ENCODE peak calls at places on chromosome 13, in six cellular contexts. Q, M, K, N, T and L are unnamed samples.

GRCh38 chr13:42981317-42981716 is 10.7 kb downstream of the EPSTI1 start:
- DNase-seq in N (no peak), T (no peak), Q (no peak), K (no peak), M (no peak), L (peak)

GRCh38 chr13:110371550-110372465 is 64.7 kb downstream of the COL4A2 start:
- DNase-seq in N (no peak), K (peak), T (no peak), M (no peak), Q (no peak), L (no peak)

GRCh38 chr13:110023729-110024645 is 237.6 kb upstream of the IRS2 start:
- DNase-seq in N (no peak), Q (peak), T (no peak), M (no peak), K (no peak), L (no peak)

GRCh38 chr13:61900033-61900432 is 484.4 kb upstream of the PCDH20 start:
- DNase-seq in T (no peak), N (no peak), K (no peak), Q (no peak), M (no peak), L (no peak)

GRCh38 chr13:31365630-31366029 is 165.9 kb downstream of the B3GLCT start:
- DNase-seq in M (no peak), K (no peak), T (no peak), N (no peak), Q (no peak), L (no peak)

GRCh38 chr13:99034333-99035085 is 56.6 kb upstream of the DOCK9 start:
- DNase-seq in N (no peak), T (no peak), K (no peak), M (no peak), Q (no peak), L (no peak)

GRCh38 chr13:112985803-112986408 is 16.9 kb downstream of the MCF2L start:
- DNase-seq in K (no peak), T (no peak), Q (no peak), N (no peak), M (no peak), L (no peak)

GRCh38 chr13:49791753-49792549 is 531 bp downstream of the KPNA3 start:
- DNase-seq in K (peak), Q (peak), T (peak), M (peak), N (peak), L (peak)

GRCh38 chr13:79448413-79448812 is 32.5 kb upstream of the NDFIP2 start:
- DNase-seq in K (no peak), M (no peak), Q (no peak), T (no peak), N (no peak), L (no peak)

GRCh38 chr13:40667622-40667978 is 1.2 kb upstream of the FOXO1 start:
- DNase-seq in N (no peak), M (no peak), T (peak), Q (no peak), K (no peak), L (no peak)

GRCh38 chr13:111559612-111560423 is 239.4 kb downstream of the TEX29 start:
- DNase-seq in M (no peak), Q (no peak), T (no peak), K (peak), N (no peak), L (no peak)

GRCh38 chr13:108797354-108797753 is 167.9 kb downstream of the MYO16 start:
- DNase-seq in Q (no peak), M (no peak), N (no peak), K (no peak), T (no peak), L (no peak)

GRCh38 chr13:111513766-111514611 is 193.5 kb downstream of the TEX29 start:
- DNase-seq in M (no peak), Q (no peak), T (no peak), N (no peak), K (no peak), L (no peak)

GRCh38 chr13:98997051-98997730 is 19.3 kb upstream of the DOCK9 start:
- DNase-seq in N (no peak), Q (no peak), T (no peak), M (no peak), K (no peak), L (no peak)

GRCh38 chr13:31930490-31930889 is 101.1 kb upstream of the FRY start:
- DNase-seq in T (no peak), N (no peak), M (no peak), Q (peak), K (no peak), L (no peak)

GRCh38 chr13:60838581-60838980 is 441.6 kb downstream of the TDRD3 start:
- DNase-seq in N (no peak), T (no peak), K (no peak), M (no peak), Q (no peak), L (no peak)

GRCh38 chr13:106087201-106087600 is 448.3 kb downstream of the EFNB2 start:
- DNase-seq in Q (no peak), K (no peak), N (no peak), M (no peak), T (no peak), L (no peak)

GRCh38 chr13:53873558-53873957 is 844.9 kb downstream of the OLFM4 start:
- DNase-seq in M (no peak), T (no peak), Q (peak), K (no peak), N (no peak), L (no peak)

GRCh38 chr13:79779761-79780160 is 298.8 kb downstream of the NDFIP2 start:
- DNase-seq in N (no peak), K (no peak), Q (no peak), T (no peak), M (no peak), L (peak)

GRCh38 chr13:40390290-40391008 is 276.0 kb downstream of the FOXO1 start:
- DNase-seq in Q (no peak), N (no peak), K (no peak), T (no peak), M (no peak), L (no peak)